ENCODE peak calls at places on chromosomes 16 and 17, in eight cellular contexts. B is CD8-positive, alpha-beta memory T cell; Q is endodermal cell; A is testis; H is upper lobe of left lung; R is neuronal stem cell; I is tibial nerve; C is colonic mucosa. M is an unnamed sample. For H3K27me3, the result is how much of the 10 kb centered on the place peaks cover.

GRCh38 chr16:55502801-55503366 is 6.0 kb upstream of the LPCAT2 start:
- DNase-seq in Q (peak), B (no peak), A (peak), I (peak), C (peak), H (peak), R (no peak), M (peak)

GRCh38 chr16:2122429-2122828 is 13.3 kb downstream of the PKD1 start:
- DNase-seq in I (no peak), C (no peak), H (no peak), B (no peak), Q (no peak), R (no peak), A (no peak), M (no peak)

GRCh38 chr16:82888616-82889015 is 261.8 kb downstream of the CDH13 start:
- DNase-seq in H (no peak), R (no peak), I (no peak), A (no peak), Q (no peak), B (no peak), C (peak), M (no peak)

GRCh38 chr17:37693328-37693727 is 50.1 kb upstream of the DDX52 start:
- DNase-seq in Q (no peak), C (no peak), A (no peak), H (no peak), I (no peak), R (no peak), B (no peak), M (no peak)

GRCh38 chr17:63945851-63946439 is 13.8 kb upstream of the CD79B start:
- DNase-seq in B (no peak), H (no peak), C (no peak), A (no peak), Q (no peak), R (no peak), I (no peak), M (no peak)

GRCh38 chr17:45087496-45087975 is 26.4 kb downstream of the NMT1 start:
- DNase-seq in A (no peak), R (no peak), Q (no peak), H (no peak), C (no peak), B (no peak), I (no peak), M (no peak)

GRCh38 chr16:89996178-89996489 is 23.1 kb downstream of the DBNDD1 start:
- DNase-seq in R (no peak), C (no peak), B (no peak), A (no peak), Q (no peak), H (no peak), I (no peak), M (no peak)

GRCh38 chr16:11030990-11031510 is 86.7 kb downstream of the CLEC16A start:
- DNase-seq in I (no peak), H (no peak), B (no peak), Q (no peak), C (no peak), R (no peak), A (peak), M (peak)

GRCh38 chr17:59890720-59891119 is 2.0 kb downstream of the TUBD1 start:
- DNase-seq in H (no peak), B (no peak), A (no peak), C (no peak), I (no peak), Q (no peak), R (no peak), M (no peak)

GRCh38 chr16:67387479-67388079 is 5.7 kb downstream of the TPPP3 start:
- DNase-seq in A (no peak), B (no peak), R (no peak), C (no peak), Q (no peak), H (no peak), I (no peak), M (no peak)

GRCh38 chr16:73051216-73051615 is 3.3 kb upstream of the ZFHX3 start:
- DNase-seq in I (no peak), R (no peak), B (no peak), H (no peak), C (no peak), A (no peak), Q (no peak), M (no peak)
- H3K27ac ChIP-seq in I (peak), R (no peak), B (no peak), H (peak), C (peak), A (no peak), Q (peak), M (peak)

GRCh38 chr17:76452646-76453430 is at the start of gene UBE2O:
- DNase-seq in H (peak), R (peak), Q (peak), A (peak), C (peak), I (peak), B (peak), M (peak)

GRCh38 chr17:76449126-76449525 is 3.8 kb downstream of the UBE2O start:
- DNase-seq in I (no peak), H (no peak), Q (no peak), A (no peak), B (no peak), C (no peak), R (no peak), M (no peak)

GRCh38 chr17:76453431-76453743 is 435 bp upstream of the UBE2O start:
- DNase-seq in R (no peak), C (no peak), Q (no peak), A (no peak), B (no peak), H (no peak), I (no peak), M (no peak)

GRCh38 chr17:76452102-76452645 is 778 bp downstream of the UBE2O start:
- DNase-seq in R (no peak), H (peak), A (no peak), C (no peak), I (no peak), Q (no peak), B (peak), M (peak)

DNA sequence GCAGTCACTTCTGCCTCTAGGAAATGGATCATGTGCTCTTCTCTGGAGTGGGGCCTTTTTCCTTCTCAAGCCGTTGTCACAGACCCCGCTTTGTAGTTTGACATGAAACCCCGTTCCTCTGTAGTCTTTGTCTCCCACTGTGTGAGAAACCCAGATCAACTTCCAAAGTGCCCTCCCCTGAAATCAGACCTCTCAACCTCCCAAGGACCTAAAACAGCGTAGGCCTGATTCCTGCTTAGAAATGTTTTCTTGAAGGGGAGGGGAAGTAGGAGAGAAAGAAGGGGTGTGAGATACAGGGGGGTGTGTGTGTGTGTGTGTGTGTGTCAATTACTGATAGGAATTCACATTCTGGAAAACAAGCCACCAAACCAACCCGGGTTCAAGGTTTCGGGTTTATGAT is 1.5 kb downstream of the UBE2O start:
- DNase-seq in Q (peak), I (no peak), R (no peak), H (no peak), C (no peak), A (no peak), B (no peak), M (no peak)
- H3K4me3 ChIP-seq in Q (peak), I (no peak), R (peak), H (no peak), C (no peak), A (no peak), B (peak), M (peak)

GRCh38 chr16:85856054-85856453 is 42.9 kb upstream of the IRF8 start:
- DNase-seq in Q (peak), I (no peak), A (no peak), B (no peak), H (no peak), C (peak), R (no peak), M (no peak)
- H3K27me3 ChIP-seq in Q (under half), I (under half), A (under half), B (under half), H (under half), C (under half), R (under half), M (under half)

GRCh38 chr16:75653926-75654325 is 6.4 kb downstream of the TERF2IP start:
- DNase-seq in Q (no peak), I (no peak), R (no peak), C (no peak), B (no peak), A (no peak), H (no peak), M (no peak)
- H3K27ac ChIP-seq in Q (no peak), I (no peak), R (no peak), C (no peak), B (no peak), A (no peak), H (no peak), M (no peak)

DNA sequence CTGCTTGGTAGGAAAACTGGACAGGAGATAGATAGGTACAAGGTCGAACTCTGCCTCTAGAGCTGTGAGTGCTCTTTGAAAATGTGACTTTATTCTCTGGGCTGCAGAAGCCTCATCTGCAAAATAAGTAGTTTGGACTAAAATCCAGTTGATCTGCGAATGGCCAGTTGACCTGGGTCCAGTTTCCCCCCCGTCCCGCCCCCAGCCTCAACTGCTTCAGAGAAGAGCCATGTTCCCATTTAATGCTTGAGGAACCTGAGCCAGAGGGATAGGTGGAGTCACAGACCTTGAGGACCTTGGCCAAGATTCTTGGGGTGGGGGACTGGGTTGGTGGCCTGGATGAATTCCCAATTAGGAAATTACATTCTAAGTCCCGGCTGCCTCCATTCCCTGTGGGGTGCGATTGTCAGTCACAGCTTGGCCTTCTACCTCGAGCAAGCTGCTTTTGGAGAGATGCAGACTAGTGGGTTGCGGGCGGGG is 14.1 kb downstream of the TBX2 start:
- DNase-seq in C (no peak), H (no peak), Q (peak), B (no peak), R (no peak), I (no peak), A (no peak), M (no peak)
- H3K4me3 ChIP-seq in C (peak), H (peak), Q (peak), B (no peak), R (peak), I (peak), A (no peak), M (no peak)

GRCh38 chr17:80856863-80857488 is 134.7 kb upstream of the CHMP6 start:
- DNase-seq in A (no peak), R (no peak), B (no peak), I (no peak), Q (peak), H (no peak), C (no peak), M (peak)
- H3K27me3 ChIP-seq in A (under half), R (under half), B (under half), I (under half), Q (under half), H (under half), C (under half), M (under half)

GRCh38 chr17:57599271-57600045 is 145.6 kb downstream of the CCDC182 start:
- DNase-seq in B (peak), H (peak), R (no peak), I (no peak), C (no peak), Q (no peak), A (no peak), M (no peak)
- H3K27ac ChIP-seq in B (peak), H (no peak), R (no peak), I (no peak), C (no peak), Q (no peak), A (no peak), M (peak)

DNA sequence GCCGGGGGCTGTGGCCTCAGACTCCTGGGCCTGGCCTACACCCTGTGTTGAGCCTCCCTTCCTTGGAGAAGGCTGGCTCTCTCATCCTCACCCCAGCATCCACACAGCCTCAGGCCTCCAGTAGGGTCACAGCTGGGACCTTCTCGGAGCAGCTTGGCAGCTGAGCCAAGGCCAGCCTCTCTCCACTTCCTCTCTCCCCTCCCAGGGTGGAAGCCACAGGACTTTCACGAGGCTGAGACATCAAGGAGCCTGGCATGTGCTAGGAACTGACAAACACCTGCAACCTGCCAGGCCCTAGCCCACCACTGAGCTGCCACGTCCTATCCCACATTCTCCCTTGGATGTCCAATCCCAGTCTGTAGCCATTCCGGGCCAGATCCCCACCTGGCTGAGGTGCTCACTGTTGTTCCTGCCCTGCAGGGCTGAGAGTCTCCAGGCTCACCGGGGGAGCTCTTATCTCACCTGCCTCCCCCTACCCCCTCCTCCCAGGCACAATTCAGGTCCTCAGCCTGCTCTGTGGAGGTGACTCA is 3.1 kb downstream of the MMP15 start:
- DNase-seq in R (no peak), Q (peak), A (no peak), I (no peak), H (no peak), B (no peak), C (no peak), M (no peak)
- H3K4me3 ChIP-seq in R (no peak), Q (no peak), A (no peak), I (no peak), H (no peak), B (no peak), C (no peak), M (no peak)

GRCh38 chr17:72639711-72640110 is 452.8 kb downstream of the SLC39A11 start:
- DNase-seq in H (no peak), R (no peak), A (no peak), B (no peak), Q (no peak), C (no peak), I (no peak), M (no peak)
- H3K27me3 ChIP-seq in H (under half), R (under half), A (under half), B (under half), Q (under half), C (under half), I (under half), M (under half)